ENCODE peak calls at places on chromosomes 5 and 9, in five cellular contexts. R is cardiac muscle cell; F is Peyer's patch; Z is OCI-LY7; G is CD8-positive, alpha-beta T cell. L is an unnamed sample.

GRCh38 chr9:69200071-69200470 is 26.0 kb downstream of the TJP2 start:
- DNase-seq in R (peak; percentile 64), F (no peak), Z (no peak), G (no peak), L (no peak)

GRCh38 chr5:137666109-137666850 is 69.6 kb downstream of the KLHL3 start:
- DNase-seq in R (peak; percentile 63), F (no peak), Z (no peak), G (no peak), L (no peak)

GRCh38 chr5:132445640-132445923 is 45.0 kb downstream of the IRF1 start:
- DNase-seq in R (no peak), F (no peak), Z (no peak), G (no peak), L (no peak)

GRCh38 chr5:66655395-66656324 is 59.5 kb downstream of the MAST4 start:
- DNase-seq in R (peak; percentile 47), F (no peak), Z (no peak), G (no peak), L (no peak)

GRCh38 chr9:116547729-116548426 is 139.2 kb upstream of the TRIM32 start:
- DNase-seq in R (no peak), F (peak; percentile 52), Z (no peak), G (no peak), L (no peak)

GRCh38 chr5:96432245-96433065 is 593 bp downstream of the PCSK1 start:
- DNase-seq in R (peak; percentile 20), F (no peak), Z (no peak), G (no peak), L (no peak)

GRCh38 chr5:84642324-84642723 is 257.6 kb upstream of the EDIL3 start:
- DNase-seq in R (no peak), F (no peak), Z (no peak), G (no peak), L (no peak)

GRCh38 chr5:127320032-127320945 is 29.7 kb downstream of the MEGF10 start:
- DNase-seq in R (peak; percentile 47), F (no peak), Z (peak; percentile 23), G (no peak), L (no peak)

GRCh38 chr5:119333421-119333851 is 22.4 kb upstream of the TNFAIP8 start:
- DNase-seq in R (no peak), F (no peak), Z (no peak), G (no peak), L (no peak)

GRCh38 chr9:95415158-95415557 is 97.6 kb upstream of the FANCC start:
- DNase-seq in R (no peak), F (no peak), Z (no peak), G (no peak), L (no peak)

GRCh38 chr5:138969323-138970013 is 94.3 kb upstream of the LRRTM2 start:
- DNase-seq in R (no peak), F (no peak), Z (no peak), G (no peak), L (peak; percentile 8)

GRCh38 chr5:139828207-139828895 is 32.7 kb downstream of the PSD2 start:
- DNase-seq in R (no peak), F (no peak), Z (no peak), G (no peak), L (no peak)

GRCh38 chr9:122453677-122454135 is 24.0 kb downstream of the OR1J1 start:
- DNase-seq in R (no peak), F (no peak), Z (no peak), G (no peak), L (no peak)

GRCh38 chr5:140796718-140797095 is 2.1 kb downstream of the PCDHA2 start:
- DNase-seq in R (no peak), F (no peak), Z (no peak), G (no peak), L (peak; percentile 72)

GRCh38 chr5:172194985-172195774 is 1.2 kb downstream of the EFCAB9 start:
- DNase-seq in R (no peak), F (no peak), Z (no peak), G (no peak), L (no peak)

GRCh38 chr9:7320139-7320538 is 479.4 kb downstream of the DMAC1 start:
- DNase-seq in R (peak; percentile 88), F (no peak), Z (no peak), G (no peak), L (no peak)

GRCh38 chr5:75651575-75651974 is 40.3 kb downstream of the ANKDD1B start:
- DNase-seq in R (no peak), F (no peak), Z (no peak), G (no peak), L (no peak)

GRCh38 chr9:111153973-111154590 is 115.8 kb upstream of the LPAR1 start:
- DNase-seq in R (no peak), F (no peak), Z (no peak), G (no peak), L (no peak)

DNA sequence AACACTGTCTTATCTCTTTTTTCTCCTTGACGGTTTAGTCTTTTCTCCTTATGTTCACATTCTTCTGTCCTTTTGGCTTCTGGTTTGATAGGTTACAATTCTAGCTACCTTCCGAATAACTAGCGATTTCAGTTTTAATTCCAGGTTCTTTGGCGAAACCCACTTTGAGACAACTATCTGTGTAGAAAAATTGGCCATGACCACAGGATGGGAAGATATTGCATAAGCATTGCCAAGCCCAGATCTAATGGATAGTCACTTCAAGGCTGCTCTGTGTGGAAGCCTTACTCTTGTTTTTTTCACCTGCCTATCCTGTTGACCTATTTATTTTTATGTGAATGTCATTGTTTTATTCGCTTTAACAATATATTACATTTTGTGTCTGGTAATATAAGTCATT is 5.2 kb downstream of the ZNF189 start:
- DNase-seq in R (no peak), F (no peak), Z (no peak), G (no peak), L (no peak)
- H3K36me3 ChIP-seq in R (peaks cover 73% of the 10 kb centered on the region), F (peaks cover 7% of the 10 kb centered on the region), Z (peaks cover 84% of the 10 kb centered on the region), G (peaks cover 33% of the 10 kb centered on the region), L (peaks cover 88% of the 10 kb centered on the region)

GRCh38 chr9:133341369-133342082 is 5.5 kb upstream of the SURF6 start:
- DNase-seq in R (no peak), F (peak; percentile 70), Z (no peak), G (no peak), L (peak; percentile 70)
- H3K27ac ChIP-seq in R (no peak overlapping the region), F (peak overlapping the region; percentile 69), Z (no peak overlapping the region), G (no peak overlapping the region), L (peak overlapping the region; percentile 47)

GRCh38 chr9:104923740-104924139 is 4.2 kb downstream of the ABCA1 start:
- DNase-seq in R (no peak), F (peak; percentile 83), Z (peak; percentile 96), G (no peak), L (no peak)

GRCh38 chr9:104921067-104921741 is 6.8 kb downstream of the ABCA1 start:
- DNase-seq in R (peak; percentile 17), F (no peak), Z (peak; percentile 75), G (no peak), L (no peak)

GRCh38 chr9:104927216-104927911 is 591 bp downstream of the ABCA1 start:
- DNase-seq in R (peak; percentile 60), F (peak; percentile 58), Z (peak; percentile 66), G (no peak), L (peak; percentile 84)

GRCh38 chr9:104927912-104928740 is at the start of gene ABCA1:
- DNase-seq in R (peak; percentile 91), F (peak; percentile 97), Z (peak; percentile 92), G (peak; percentile 59), L (peak; percentile 95)

GRCh38 chr9:104923289-104923688 is 4.7 kb downstream of the ABCA1 start:
- DNase-seq in R (peak; percentile 92), F (no peak), Z (peak; percentile 37), G (no peak), L (no peak)
- H3K4me3 ChIP-seq in R (no peak overlapping the region), F (no peak overlapping the region), Z (peak overlapping the region; percentile 60), G (no peak overlapping the region), L (no peak overlapping the region)

GRCh38 chr9:88426651-88427050 is 38.4 kb downstream of the SPIN1 start:
- DNase-seq in R (no peak), F (no peak), Z (no peak), G (no peak), L (no peak)

GRCh38 chr9:88421348-88421747 is 33.1 kb downstream of the SPIN1 start:
- DNase-seq in R (no peak), F (no peak), Z (no peak), G (no peak), L (no peak)

GRCh38 chr9:88429595-88430430 is 41.6 kb downstream of the SPIN1 start:
- DNase-seq in R (no peak), F (no peak), Z (no peak), G (no peak), L (no peak)

GRCh38 chr9:88420227-88420626 is 32.0 kb downstream of the SPIN1 start:
- DNase-seq in R (no peak), F (no peak), Z (no peak), G (no peak), L (no peak)

GRCh38 chr9:88425538-88425950 is 37.3 kb downstream of the SPIN1 start:
- DNase-seq in R (peak; percentile 39), F (no peak), Z (no peak), G (no peak), L (no peak)
- H3K36me3 ChIP-seq in R (peaks cover 5% of the 10 kb centered on the region), F (no peaks in the 10 kb centered on the region), Z (peaks cover 16% of the 10 kb centered on the region), G (no peaks in the 10 kb centered on the region), L (peaks cover 12% of the 10 kb centered on the region)

DNA sequence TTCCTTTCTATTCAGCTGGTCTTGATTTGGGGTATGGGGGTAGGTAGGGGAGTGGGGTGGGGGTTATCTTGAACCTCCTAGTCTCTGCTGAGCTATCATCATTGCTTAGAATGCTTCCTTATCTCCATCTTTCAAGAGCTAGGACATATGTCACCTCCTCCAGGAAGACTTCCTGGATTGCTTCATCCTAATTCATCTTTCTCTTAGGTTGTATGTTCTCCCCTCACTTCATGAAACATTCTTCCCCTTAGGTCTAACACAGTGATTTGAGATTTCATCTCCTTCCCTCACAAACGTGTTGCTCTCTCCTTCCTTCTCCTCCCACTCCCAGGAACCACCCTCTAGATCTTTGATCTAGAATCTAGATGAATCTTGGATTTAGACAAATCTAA is 2.4 kb upstream of the SYNPO start:
- DNase-seq in R (no peak), F (no peak), Z (no peak), G (no peak), L (no peak)
- H3K27ac ChIP-seq in R (peak overlapping the region; percentile 24), F (no peak overlapping the region), Z (no peak overlapping the region), G (no peak overlapping the region), L (peak overlapping the region; percentile 82)

GRCh38 chr5:136129445-136129844 is 3.2 kb upstream of the SMAD5 start:
- DNase-seq in R (no peak), F (no peak), Z (no peak), G (no peak), L (no peak)
- H3K4me3 ChIP-seq in R (no peak overlapping the region), F (no peak overlapping the region), Z (no peak overlapping the region), G (no peak overlapping the region), L (no peak overlapping the region)

DNA sequence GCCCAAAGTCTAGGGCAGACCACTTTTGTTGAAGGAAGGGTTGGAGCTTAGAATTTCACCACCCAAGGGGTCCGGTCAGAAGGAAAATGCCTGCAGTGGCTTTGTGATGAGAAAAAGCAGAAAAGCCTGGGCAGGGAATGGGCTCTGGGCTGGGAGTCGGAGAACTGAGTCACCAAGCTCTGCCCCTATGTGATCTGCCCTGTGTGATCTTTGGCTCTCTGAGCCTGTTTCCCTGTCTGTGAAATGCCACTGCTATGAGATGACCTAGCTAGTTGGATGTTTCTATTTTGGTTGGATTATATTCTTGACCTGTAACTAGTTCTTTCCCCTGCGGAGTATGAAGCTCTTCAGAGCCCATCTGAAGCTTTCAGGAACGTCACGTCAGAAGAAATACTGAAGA is 9.8 kb downstream of the POLR1E start:
- DNase-seq in R (no peak), F (no peak), Z (no peak), G (no peak), L (no peak)
- H3K36me3 ChIP-seq in R (peaks cover 32% of the 10 kb centered on the region), F (no peaks in the 10 kb centered on the region), Z (peaks cover 98% of the 10 kb centered on the region), G (peaks cover 45% of the 10 kb centered on the region), L (peaks cover 91% of the 10 kb centered on the region)

L was measured in upper lobe of left lung.